ENCODE peak calls at places on chromosome 11, in ten cellular contexts. One of them, this sample, is unnamed.

GRCh38 chr11:122628691-122629555 is 26.6 kb upstream of the UBASH3B start:
- DNase-seq in AG04450: peak; percentile 51
- DNase-seq in upper lobe of right lung: peak; percentile 76
- DNase-seq in SJCRH30: peak; percentile 65
- DNase-seq in LoVo: peak; percentile 58
- DNase-seq in H4: peak; percentile 74
- DNase-seq in adipocyte: peak; percentile 88
- DNase-seq in IMR-90: peak; percentile 77
- DNase-seq in bronchial epithelial cell: peak; percentile 59
- DNase-seq in CD8-positive, alpha-beta T cell: peak; percentile 70
- DNase-seq in this sample: peak; percentile 58

GRCh38 chr11:34650528-34650927 is 29.6 kb downstream of the EHF start:
- DNase-seq in AG04450: no peak
- DNase-seq in upper lobe of right lung: no peak
- DNase-seq in SJCRH30: no peak
- DNase-seq in LoVo: no peak
- DNase-seq in H4: no peak
- DNase-seq in adipocyte: no peak
- DNase-seq in IMR-90: peak; percentile 22
- DNase-seq in bronchial epithelial cell: no peak
- DNase-seq in CD8-positive, alpha-beta T cell: peak; percentile 88
- DNase-seq in this sample: no peak

GRCh38 chr11:122267602-122268001 is 151.6 kb upstream of the BLID start:
- DNase-seq in AG04450: peak; percentile 21
- DNase-seq in upper lobe of right lung: no peak
- DNase-seq in SJCRH30: peak; percentile 56
- DNase-seq in LoVo: no peak
- DNase-seq in H4: peak; percentile 19
- DNase-seq in adipocyte: peak; percentile 53
- DNase-seq in IMR-90: peak; percentile 56
- DNase-seq in bronchial epithelial cell: no peak
- DNase-seq in CD8-positive, alpha-beta T cell: no peak
- DNase-seq in this sample: no peak

GRCh38 chr11:76382209-76382608 is 1.1 kb downstream of the GVQW3 start:
- DNase-seq in AG04450: no peak
- DNase-seq in upper lobe of right lung: no peak
- DNase-seq in SJCRH30: no peak
- DNase-seq in LoVo: no peak
- DNase-seq in H4: no peak
- DNase-seq in adipocyte: no peak
- DNase-seq in IMR-90: no peak
- DNase-seq in bronchial epithelial cell: no peak
- DNase-seq in CD8-positive, alpha-beta T cell: no peak
- DNase-seq in this sample: no peak

GRCh38 chr11:107566569-107566968 is 1.0 kb upstream of the ALKBH8 start:
- DNase-seq in AG04450: no peak
- DNase-seq in upper lobe of right lung: no peak
- DNase-seq in SJCRH30: no peak
- DNase-seq in LoVo: no peak
- DNase-seq in H4: no peak
- DNase-seq in adipocyte: no peak
- DNase-seq in IMR-90: no peak
- DNase-seq in bronchial epithelial cell: no peak
- DNase-seq in CD8-positive, alpha-beta T cell: no peak
- DNase-seq in this sample: no peak

GRCh38 chr11:75547617-75548054 is 14.4 kb upstream of the SERPINH1 start:
- DNase-seq in AG04450: no peak
- DNase-seq in upper lobe of right lung: peak; percentile 82
- DNase-seq in SJCRH30: peak; percentile 90
- DNase-seq in LoVo: peak; percentile 53
- DNase-seq in H4: peak; percentile 59
- DNase-seq in adipocyte: peak; percentile 90
- DNase-seq in IMR-90: peak; percentile 65
- DNase-seq in bronchial epithelial cell: peak; percentile 35
- DNase-seq in CD8-positive, alpha-beta T cell: no peak
- DNase-seq in this sample: no peak

GRCh38 chr11:96306933-96307747 is 35.9 kb downstream of the MAML2 start:
- DNase-seq in AG04450: peak; percentile 93
- DNase-seq in upper lobe of right lung: no peak
- DNase-seq in SJCRH30: peak; percentile 89
- DNase-seq in LoVo: peak; percentile 94
- DNase-seq in H4: peak; percentile 97
- DNase-seq in adipocyte: peak; percentile 99
- DNase-seq in IMR-90: peak; percentile 99
- DNase-seq in bronchial epithelial cell: peak; percentile 99
- DNase-seq in CD8-positive, alpha-beta T cell: peak; percentile 23
- DNase-seq in this sample: peak; percentile 26

GRCh38 chr11:78190871-78191538 is 2.3 kb downstream of the USP35 start:
- DNase-seq in AG04450: no peak
- DNase-seq in upper lobe of right lung: no peak
- DNase-seq in SJCRH30: no peak
- DNase-seq in LoVo: no peak
- DNase-seq in H4: no peak
- DNase-seq in adipocyte: no peak
- DNase-seq in IMR-90: no peak
- DNase-seq in bronchial epithelial cell: no peak
- DNase-seq in CD8-positive, alpha-beta T cell: no peak
- DNase-seq in this sample: no peak

GRCh38 chr11:20066783-20067156 is 93.5 kb downstream of the DBX1 start:
- DNase-seq in AG04450: no peak
- DNase-seq in upper lobe of right lung: no peak
- DNase-seq in SJCRH30: no peak
- DNase-seq in LoVo: no peak
- DNase-seq in H4: no peak
- DNase-seq in adipocyte: no peak
- DNase-seq in IMR-90: no peak
- DNase-seq in bronchial epithelial cell: no peak
- DNase-seq in CD8-positive, alpha-beta T cell: no peak
- DNase-seq in this sample: no peak

GRCh38 chr11:2798951-2799761 is 86.4 kb downstream of the CDKN1C start:
- DNase-seq in AG04450: no peak
- DNase-seq in upper lobe of right lung: peak; percentile 64
- DNase-seq in SJCRH30: no peak
- DNase-seq in LoVo: no peak
- DNase-seq in H4: no peak
- DNase-seq in adipocyte: no peak
- DNase-seq in IMR-90: peak; percentile 38
- DNase-seq in bronchial epithelial cell: no peak
- DNase-seq in CD8-positive, alpha-beta T cell: no peak
- DNase-seq in this sample: no peak

GRCh38 chr11:121800240-121800639 is 315.8 kb downstream of the BLID start:
- DNase-seq in AG04450: no peak
- DNase-seq in upper lobe of right lung: no peak
- DNase-seq in SJCRH30: no peak
- DNase-seq in LoVo: no peak
- DNase-seq in H4: no peak
- DNase-seq in adipocyte: no peak
- DNase-seq in IMR-90: no peak
- DNase-seq in bronchial epithelial cell: no peak
- DNase-seq in CD8-positive, alpha-beta T cell: no peak
- DNase-seq in this sample: no peak

GRCh38 chr11:2944953-2945756 is 15.9 kb upstream of the PHLDA2 start:
- DNase-seq in AG04450: peak; percentile 83
- DNase-seq in upper lobe of right lung: peak; percentile 97
- DNase-seq in SJCRH30: no peak
- DNase-seq in LoVo: no peak
- DNase-seq in H4: peak; percentile 89
- DNase-seq in adipocyte: peak; percentile 96
- DNase-seq in IMR-90: peak; percentile 90
- DNase-seq in bronchial epithelial cell: peak; percentile 60
- DNase-seq in CD8-positive, alpha-beta T cell: peak; percentile 56
- DNase-seq in this sample: peak; percentile 84

GRCh38 chr11:126840975-126841374 is 159.6 kb downstream of the KIRREL3 start:
- DNase-seq in AG04450: no peak
- DNase-seq in upper lobe of right lung: no peak
- DNase-seq in SJCRH30: no peak
- DNase-seq in LoVo: no peak
- DNase-seq in H4: no peak
- DNase-seq in adipocyte: no peak
- DNase-seq in IMR-90: no peak
- DNase-seq in bronchial epithelial cell: no peak
- DNase-seq in CD8-positive, alpha-beta T cell: no peak
- DNase-seq in this sample: no peak